ENCODE peak calls at places on chromosomes 7 and 10, in ten cellular contexts. U is sigmoid colon; M is caudate nucleus; Q is foreskin keratinocyte; J is K562; W is CD4-positive, alpha-beta memory T cell; G is pancreas; E is CD4-positive, alpha-beta T cell; Y is body of pancreas; K is coronary artery. Z is an unnamed sample.

GRCh38 chr10:59346321-59346720 is 16.0 kb downstream of the FAM13C start:
- DNase-seq in J (no peak), U (no peak), K (no peak), W (no peak), M (no peak), E (no peak), Y (no peak), G (no peak), Q (no peak), Z (no peak)

GRCh38 chr10:17649836-17650235 is 5.9 kb downstream of the STAM start:
- DNase-seq in K (no peak), W (no peak), J (no peak), G (no peak), Y (no peak), M (no peak), U (no peak), E (no peak), Q (peak; percentile 37), Z (no peak)

GRCh38 chr7:135326636-135327280 is 93.1 kb downstream of the STRA8 start:
- DNase-seq in G (no peak), Y (no peak), K (no peak), U (no peak), W (no peak), J (no peak), Q (no peak), E (no peak), M (no peak), Z (no peak)

GRCh38 chr10:131657985-131658330 is 242.8 kb upstream of the PPP2R2D start:
- DNase-seq in U (peak; percentile 36), M (no peak), J (no peak), W (no peak), Q (no peak), G (no peak), K (no peak), E (no peak), Y (no peak), Z (peak; percentile 44)

GRCh38 chr10:51651063-51651462 is 48.3 kb downstream of the CSTF2T start:
- DNase-seq in E (no peak), M (no peak), W (no peak), Q (peak; percentile 79), J (no peak), K (no peak), G (no peak), U (no peak), Y (no peak), Z (no peak)

GRCh38 chr10:15430969-15431791 is 60.1 kb upstream of the FAM171A1 start:
- DNase-seq in E (no peak), M (no peak), U (no peak), Q (no peak), J (no peak), G (no peak), W (no peak), Y (no peak), K (no peak), Z (no peak)

GRCh38 chr10:63005246-63005645 is 127.9 kb upstream of the NRBF2 start:
- DNase-seq in W (no peak), Y (no peak), J (no peak), E (no peak), K (no peak), U (no peak), M (no peak), Q (peak; percentile 23), G (no peak), Z (no peak)

GRCh38 chr10:67772894-67773511 is 65.0 kb downstream of the DNAJC12 start:
- DNase-seq in U (no peak), W (no peak), Q (no peak), Y (no peak), J (no peak), K (no peak), G (no peak), M (no peak), E (no peak), Z (no peak)

GRCh38 chr10:131858118-131858515 is 42.7 kb upstream of the PPP2R2D start:
- DNase-seq in M (no peak), W (no peak), J (no peak), K (no peak), E (no peak), G (peak; percentile 42), Q (no peak), U (peak; percentile 38), Y (no peak), Z (peak; percentile 56)

GRCh38 chr7:35716038-35716803 is 21.3 kb upstream of the HERPUD2 start:
- DNase-seq in K (peak; percentile 80), U (no peak), G (no peak), Q (no peak), J (no peak), E (no peak), W (no peak), M (no peak), Y (peak; percentile 76), Z (no peak)

GRCh38 chr7:29375641-29376562 is 181.3 kb downstream of the CHN2 start:
- DNase-seq in E (no peak), G (no peak), K (no peak), W (no peak), M (no peak), Y (peak; percentile 83), Q (peak; percentile 83), J (no peak), U (no peak), Z (no peak)

GRCh38 chr10:49393757-49394156 is 2.1 kb downstream of the DRGX start:
- DNase-seq in U (no peak), Y (no peak), W (no peak), K (peak; percentile 38), M (no peak), G (no peak), E (no peak), Q (no peak), J (no peak), Z (no peak)

GRCh38 chr10:69506834-69507643 is 55.8 kb downstream of the TSPAN15 start:
- DNase-seq in Q (peak; percentile 31), G (no peak), K (no peak), U (peak; percentile 73), W (no peak), M (no peak), J (no peak), Y (no peak), E (no peak), Z (no peak)
- H3K27ac ChIP-seq in Q (no peak overlapping the region), G (peak overlapping the region; percentile 50), K (peak overlapping the region; percentile 6), U (peak overlapping the region; percentile 76), W (peak overlapping the region; percentile 39), M (peak overlapping the region; percentile 55), J (no peak overlapping the region), Y (no peak overlapping the region), E (peak overlapping the region; percentile 19), Z (no peak overlapping the region)

GRCh38 chr10:4763960-4764428 is 62.0 kb upstream of the AKR1E2 start:
- DNase-seq in J (no peak), Y (no peak), Q (peak; percentile 80), W (no peak), M (no peak), K (no peak), E (no peak), G (no peak), U (no peak), Z (no peak)

GRCh38 chr10:4763513-4763912 is 62.5 kb upstream of the AKR1E2 start:
- DNase-seq in E (no peak), Y (no peak), J (no peak), Q (no peak), W (no peak), G (no peak), U (no peak), M (no peak), K (no peak), Z (no peak)

GRCh38 chr10:4765428-4765827 is 60.6 kb upstream of the AKR1E2 start:
- DNase-seq in M (no peak), E (no peak), G (no peak), K (no peak), W (no peak), Q (no peak), J (no peak), U (no peak), Y (no peak), Z (no peak)

GRCh38 chr10:4766449-4766848 is 59.6 kb upstream of the AKR1E2 start:
- DNase-seq in G (no peak), K (no peak), U (no peak), Y (no peak), J (no peak), Q (peak; percentile 33), E (no peak), W (no peak), M (no peak), Z (no peak)

GRCh38 chr10:4767033-4767814 is 58.8 kb upstream of the AKR1E2 start:
- DNase-seq in Y (peak; percentile 9), E (no peak), M (no peak), J (no peak), K (no peak), U (no peak), Q (peak; percentile 48), W (peak; percentile 18), G (no peak), Z (no peak)
- H3K27ac ChIP-seq in Y (no peak overlapping the region), E (no peak overlapping the region), M (no peak overlapping the region), J (no peak overlapping the region), K (peak overlapping the region; percentile 36), U (no peak overlapping the region), Q (peak overlapping the region; percentile 72), W (no peak overlapping the region), G (no peak overlapping the region), Z (no peak overlapping the region)

DNA sequence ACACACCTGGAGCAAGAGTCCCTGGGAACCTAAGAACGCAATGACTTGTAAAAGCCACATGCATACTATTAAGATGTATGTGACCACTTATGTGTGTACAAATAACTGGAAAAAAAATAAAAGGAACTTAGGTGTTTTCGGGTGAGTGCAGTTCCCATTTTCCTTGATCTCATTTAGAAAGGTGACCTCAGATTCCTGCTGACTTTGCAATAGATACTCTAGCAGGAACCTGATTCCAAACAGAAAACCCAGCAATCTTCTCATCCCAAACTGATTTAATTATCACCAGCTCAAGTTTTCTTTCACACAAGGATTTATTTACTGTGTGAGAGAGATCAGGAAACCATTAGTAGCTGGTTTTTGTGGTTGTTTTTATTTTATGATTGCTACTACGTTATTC is 56.5 kb upstream of the LRGUK start:
- DNase-seq in M (no peak), U (no peak), K (no peak), Y (no peak), G (no peak), E (no peak), J (no peak), Q (no peak), W (no peak), Z (no peak)
- H3K27ac ChIP-seq in M (no peak overlapping the region), U (no peak overlapping the region), K (no peak overlapping the region), Y (no peak overlapping the region), G (no peak overlapping the region), E (no peak overlapping the region), J (no peak overlapping the region), Q (no peak overlapping the region), W (no peak overlapping the region), Z (no peak overlapping the region)

GRCh38 chr7:6121141-6121540 is 90.0 kb downstream of the ANKRD61 start:
- DNase-seq in E (no peak), M (no peak), W (no peak), Y (no peak), J (no peak), K (no peak), Q (peak; percentile 65), G (no peak), U (no peak), Z (no peak)

GRCh38 chr7:6116216-6116615 is 85.0 kb downstream of the ANKRD61 start:
- DNase-seq in Y (no peak), E (no peak), M (no peak), J (no peak), U (no peak), G (no peak), Q (no peak), W (no peak), K (no peak), Z (no peak)

DNA sequence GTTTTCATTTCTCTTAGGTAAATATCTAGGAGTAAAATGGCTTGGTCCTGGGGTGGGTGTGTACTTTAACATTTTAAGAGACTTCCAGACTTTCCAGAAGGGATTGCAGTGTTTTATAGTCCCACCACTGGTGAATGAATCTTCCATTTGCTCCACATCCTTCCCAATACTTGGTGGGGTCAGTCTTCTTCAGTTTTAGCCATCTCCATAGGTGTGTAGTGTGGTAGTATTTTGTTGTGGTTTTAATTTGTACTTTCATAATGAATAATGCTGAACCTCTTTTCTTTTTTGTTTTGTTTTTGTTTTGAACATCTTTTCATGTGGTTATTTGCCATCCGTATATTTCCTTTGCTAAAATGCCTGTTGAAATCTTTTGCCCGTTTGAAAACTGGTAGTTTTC is 86.4 kb downstream of the ANKRD61 start:
- DNase-seq in U (no peak), M (no peak), G (no peak), Y (no peak), E (no peak), J (no peak), W (no peak), Q (no peak), K (no peak), Z (no peak)
- H3K27ac ChIP-seq in U (no peak overlapping the region), M (no peak overlapping the region), G (no peak overlapping the region), Y (no peak overlapping the region), E (no peak overlapping the region), J (no peak overlapping the region), W (no peak overlapping the region), Q (no peak overlapping the region), K (no peak overlapping the region), Z (no peak overlapping the region)